ENCODE peak calls at places on chromosomes 5 and 9, in six cellular contexts. D is stimulated activated CD8-positive, alpha-beta memory T cell treated with anti-CD3 and anti-CD28 coated beads, Interleukin-7, amount 100 ng/mL, for 48 hours; Q is T-helper 22 cell; Y is M059J; M is psoas muscle; E is hippocampal formation. I is an unnamed sample.

GRCh38 chr9:76419782-76420380 is 25.7 kb upstream of the RFK start:
- DNase-seq in Q (no peak), Y (no peak), M (no peak), E (no peak), D (no peak), I (no peak)

GRCh38 chr9:117645245-117645636 is 59.0 kb upstream of the TLR4 start:
- DNase-seq in M (no peak), Q (no peak), E (peak; percentile 23), D (no peak), Y (no peak), I (no peak)

GRCh38 chr9:93492327-93492726 is 38.9 kb upstream of the FAM120AOS start:
- DNase-seq in Y (no peak), M (no peak), Q (no peak), D (no peak), E (no peak), I (no peak)

GRCh38 chr5:133114166-133114932 is 62.5 kb downstream of the HSPA4 start:
- DNase-seq in M (no peak), D (no peak), E (no peak), Y (no peak), Q (no peak), I (no peak)

GRCh38 chr5:167754501-167754941 is 536.9 kb upstream of the WWC1 start:
- DNase-seq in M (no peak), Q (no peak), Y (peak; percentile 94), D (no peak), E (no peak), I (no peak)

GRCh38 chr9:81666123-81666522 is 23.2 kb downstream of the TLE1 start:
- DNase-seq in D (no peak), M (no peak), Y (no peak), Q (no peak), E (no peak), I (no peak)

GRCh38 chr9:21689851-21690250 is 112.6 kb upstream of the MTAP start:
- DNase-seq in E (no peak), M (no peak), D (no peak), Y (no peak), Q (no peak), I (no peak)

GRCh38 chr5:150590979-150591411 is 49.5 kb upstream of the SYNPO start:
- DNase-seq in Y (no peak), Q (no peak), M (peak; percentile 41), D (no peak), E (no peak), I (peak; percentile 33)

GRCh38 chr9:26131891-26132290 is 453.6 kb upstream of the TUSC1 start:
- DNase-seq in D (no peak), E (no peak), M (no peak), Q (no peak), Y (peak; percentile 59), I (no peak)

GRCh38 chr9:91945277-91946074 is 4.6 kb downstream of the ROR2 start:
- DNase-seq in E (no peak), Q (no peak), M (no peak), Y (peak; percentile 52), D (no peak), I (no peak)

I was measured in WTC11.